ENCODE peak calls at places on chromosomes 1 and 21, in six cellular contexts. W is cardiac muscle cell, N is suprapubic skin, Z is heart right ventricle, O is HL-60, R is ovary. E is an unnamed sample.

GRCh38 chr1:97832490-97832889 is 88.3 kb downstream of the DPYD start:
- DNase-seq in W (no peak), O (no peak), Z (peak; percentile 60), N (no peak), R (no peak), E (peak; percentile 92)

GRCh38 chr1:12276225-12276624 is 46.4 kb downstream of the VPS13D start:
- DNase-seq in Z (peak; percentile 9), N (no peak), O (peak; percentile 41), W (peak; percentile 67), R (no peak), E (peak; percentile 22)

GRCh38 chr1:116157096-116157495 is 45.9 kb downstream of the MAB21L3 start:
- DNase-seq in O (no peak), R (no peak), W (peak; percentile 38), N (no peak), Z (no peak), E (no peak)

GRCh38 chr1:187244623-187245022 is 415.9 kb downstream of the PLA2G4A start:
- DNase-seq in R (peak; percentile 52), W (peak; percentile 82), N (no peak), Z (no peak), O (no peak), E (peak; percentile 35)

GRCh38 chr1:178344513-178345077 is 152.2 kb downstream of the CLEC20A start:
- DNase-seq in R (no peak), N (no peak), W (peak; percentile 69), Z (peak; percentile 29), O (peak; percentile 55), E (peak; percentile 45)

GRCh38 chr1:162218975-162219374 is 149.5 kb downstream of the NOS1AP start:
- DNase-seq in R (no peak), N (no peak), W (peak; percentile 55), O (no peak), Z (no peak), E (no peak)

GRCh38 chr1:177256153-177256814 is 85.5 kb downstream of the BRINP2 start:
- DNase-seq in Z (peak; percentile 70), N (no peak), O (peak; percentile 35), W (peak; percentile 74), R (peak; percentile 59), E (peak; percentile 68)

GRCh38 chr1:77394166-77394565 is 112.3 kb downstream of the AK5 start:
- DNase-seq in W (no peak), Z (no peak), O (no peak), R (no peak), N (no peak), E (no peak)

GRCh38 chr1:47881505-47882442 is 115.4 kb downstream of the TRABD2B start:
- DNase-seq in W (no peak), N (no peak), O (no peak), Z (no peak), R (no peak), E (no peak)

GRCh38 chr1:35586808-35587207 is 13.7 kb downstream of the TFAP2E start:
- DNase-seq in N (no peak), Z (no peak), R (no peak), W (no peak), O (no peak), E (no peak)

GRCh38 chr1:199272690-199273089 is 633.9 kb downstream of the PTPRC start:
- DNase-seq in W (no peak), Z (peak; percentile 7), N (no peak), O (no peak), R (no peak), E (peak; percentile 91)

GRCh38 chr1:167938083-167938482 is 1.2 kb upstream of the MPC2 start:
- DNase-seq in Z (no peak), O (no peak), N (no peak), R (no peak), W (peak; percentile 4), E (no peak)

GRCh38 chr1:153534933-153535663 is 693 bp downstream of the S100A6 start:
- DNase-seq in Z (peak; percentile 62), O (no peak), R (peak; percentile 63), N (peak; percentile 88), W (no peak), E (no peak)

GRCh38 chr1:25099343-25099951 is 132.9 kb downstream of the SYF2 start:
- DNase-seq in R (no peak), O (peak; percentile 97), N (no peak), Z (no peak), W (no peak), E (no peak)

GRCh38 chr1:160726114-160726497 is 12.9 kb upstream of the SLAMF7 start:
- DNase-seq in W (no peak), Z (no peak), O (no peak), N (no peak), R (no peak), E (no peak)

GRCh38 chr1:90443340-90443739 is 273.8 kb downstream of the BARHL2 start:
- DNase-seq in O (no peak), N (no peak), W (no peak), Z (no peak), R (no peak), E (no peak)

GRCh38 chr1:233107130-233107529 is 156.7 kb downstream of the NTPCR start:
- DNase-seq in W (no peak), O (no peak), N (no peak), R (no peak), Z (no peak), E (no peak)

GRCh38 chr1:42935313-42935624 is 23.4 kb downstream of the SLC2A1 start:
- DNase-seq in R (no peak), N (peak; percentile 61), W (no peak), O (peak; percentile 77), Z (no peak), E (no peak)

GRCh38 chr1:170556910-170557309 is 24.9 kb downstream of the GORAB start:
- DNase-seq in O (no peak), Z (no peak), R (no peak), W (no peak), N (no peak), E (no peak)

GRCh38 chr21:46553993-46554392 is 50.9 kb downstream of the S100B start:
- DNase-seq in N (no peak), R (no peak), O (no peak), W (no peak), Z (no peak), E (no peak)

GRCh38 chr1:110638062-110638461 is 31.9 kb upstream of the KCNA2 start:
- DNase-seq in W (no peak), N (no peak), Z (no peak), O (no peak), R (no peak), E (no peak)

DNA sequence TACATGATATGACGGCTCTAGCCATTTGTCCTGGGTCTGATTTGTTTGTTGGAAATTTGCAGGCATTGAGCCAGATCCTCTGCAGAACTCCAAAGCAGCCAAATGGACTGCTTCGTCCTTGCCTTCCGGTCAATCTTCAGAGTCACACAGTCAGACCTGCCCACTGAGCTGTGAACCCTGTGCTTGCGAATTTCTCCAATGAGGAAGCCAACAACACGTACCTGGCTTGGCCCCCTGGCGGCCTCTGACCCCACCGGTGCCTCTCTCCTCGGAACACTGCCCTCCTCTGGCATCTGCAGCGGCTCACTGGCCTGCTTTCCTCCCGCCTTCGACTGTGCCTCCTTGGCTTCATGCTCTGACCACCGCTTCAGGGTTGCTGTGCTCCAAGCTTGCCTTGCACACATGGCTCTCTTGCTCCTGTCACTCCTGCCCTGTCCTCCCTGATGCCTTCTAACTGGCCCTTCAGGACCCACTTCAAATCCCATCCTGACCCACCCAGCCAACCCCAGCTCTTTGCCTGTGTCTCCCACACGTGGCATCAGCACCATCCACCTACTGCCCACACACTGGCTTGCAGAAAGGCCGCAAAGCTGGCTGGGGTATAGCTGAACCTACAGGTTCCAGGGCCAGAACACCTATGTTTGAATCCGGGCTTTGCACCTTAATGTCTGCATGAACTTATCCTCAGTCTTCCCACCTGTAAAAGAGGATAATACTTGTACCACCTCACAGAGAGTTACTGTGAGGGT is 128.2 kb downstream of the KCNN3 start:
- DNase-seq in O (no peak), N (no peak), R (no peak), W (peak; percentile 38), Z (no peak), E (no peak)
- TF ChIP-seq CTCF in O (no peak), N (no peak), R (no peak), W (peak; percentile 23), Z (no peak), E (no peak)

DNA sequence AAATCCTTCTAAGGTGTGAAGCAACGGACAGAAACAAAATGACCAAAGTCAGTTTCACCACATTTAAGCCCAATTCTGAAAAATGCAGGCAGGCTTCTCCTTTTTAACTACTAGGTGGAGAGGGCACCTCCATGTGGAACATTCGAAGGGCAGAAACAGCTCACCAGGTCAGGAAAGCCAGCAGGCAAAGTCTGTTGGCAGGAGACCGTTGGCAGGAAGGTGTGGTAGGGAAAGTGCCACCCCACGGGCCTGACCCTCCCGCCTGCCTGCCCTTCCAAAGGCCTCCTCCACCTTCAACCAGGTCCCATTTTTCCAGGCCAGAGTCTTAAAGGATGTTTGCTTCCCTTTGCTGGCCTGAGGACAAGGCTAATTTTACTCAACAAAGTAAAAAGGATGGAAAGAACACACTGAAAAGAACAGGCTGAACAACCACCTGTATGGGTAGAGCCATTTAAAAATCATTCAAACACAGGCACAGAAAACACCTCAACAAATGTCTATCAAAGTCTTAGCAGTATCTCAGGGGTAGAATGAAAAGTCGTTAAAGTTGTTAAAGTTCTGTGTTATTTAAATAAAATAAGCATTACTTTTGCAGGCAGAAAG is 26.4 kb downstream of the CAPZB start:
- DNase-seq in O (peak; percentile 34), W (no peak), N (no peak), Z (no peak), R (no peak), E (no peak)
- H3K27ac ChIP-seq in O (no peak overlapping the region), W (no peak overlapping the region), N (peak overlapping the region; percentile 27), Z (peak overlapping the region; percentile 52), R (no peak overlapping the region), E (no peak overlapping the region)

GRCh38 chr1:207958376-207959139 is 47.6 kb upstream of the CD34 start:
- DNase-seq in R (no peak), O (no peak), W (no peak), N (no peak), Z (no peak), E (no peak)
- TF ChIP-seq CTCF in R (no peak), O (no peak), W (no peak), N (no peak), Z (no peak), E (no peak)

GRCh38 chr1:9303916-9304315 is 11.2 kb downstream of the SPSB1 start:
- DNase-seq in N (no peak), R (no peak), W (no peak), O (no peak), Z (no peak), E (no peak)
- H3K27ac ChIP-seq in N (peak overlapping the region; percentile 0), R (no peak overlapping the region), W (no peak overlapping the region), O (no peak overlapping the region), Z (no peak overlapping the region), E (no peak overlapping the region)

DNA sequence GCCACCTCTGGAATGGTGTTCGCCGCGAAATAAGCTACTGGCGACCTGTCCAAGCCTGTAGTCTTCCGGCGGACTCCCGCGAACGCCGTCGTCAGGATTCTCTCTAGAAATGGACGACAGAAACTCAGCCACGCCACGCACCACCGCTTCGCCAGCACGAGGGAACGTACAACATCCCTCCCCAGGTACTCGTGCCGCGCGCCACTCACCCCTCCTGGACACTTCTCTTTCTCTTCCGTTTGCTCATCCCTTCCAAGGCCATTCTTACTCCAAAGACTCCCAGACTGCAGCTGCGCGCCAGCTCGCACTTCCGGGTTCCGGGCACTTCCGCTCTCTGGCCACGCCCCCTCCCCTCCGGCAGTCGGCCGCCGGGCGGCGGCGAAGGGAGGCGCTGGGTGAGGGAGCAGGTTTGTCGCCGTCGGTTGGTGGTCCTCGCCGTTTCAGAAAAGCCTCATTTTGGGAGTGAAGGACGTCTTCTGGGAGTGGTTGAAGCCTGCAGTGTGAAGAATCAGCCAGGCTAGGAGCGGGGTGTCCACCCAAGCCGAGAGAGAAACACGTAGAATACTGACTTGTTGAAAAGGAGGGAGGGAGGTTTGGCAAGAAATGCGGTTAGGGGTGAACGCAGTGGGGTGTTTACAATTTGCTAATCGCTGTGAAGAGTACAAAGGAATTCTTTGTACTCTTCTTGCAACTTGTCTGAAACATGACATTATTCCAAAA is at the start of gene RBM34:
- DNase-seq in Z (peak; percentile 91), N (peak; percentile 93), R (peak; percentile 95), O (peak; percentile 93), W (peak; percentile 93), E (peak; percentile 87)
- TF ChIP-seq CTCF in Z (no peak), N (no peak), R (peak; percentile 46), O (no peak), W (no peak), E (no peak)

GRCh38 chr1:234840253-234840652 is 230.3 kb upstream of the IRF2BP2 start:
- DNase-seq in R (no peak), Z (no peak), N (no peak), O (no peak), W (no peak), E (no peak)
- H3K27ac ChIP-seq in R (no peak overlapping the region), Z (no peak overlapping the region), N (no peak overlapping the region), O (peak overlapping the region; percentile 92), W (no peak overlapping the region), E (no peak overlapping the region)

E was measured in A673.